ENCODE peak calls at places on chromosome 1, in nine cellular contexts. Y, A, N, S, Q, B, V, G and F are unnamed samples.
A peak's percentile ranks its signal among the peaks of the same experiment; 100 is the strongest.

GRCh38 chr1:204902674-204903073 is 32.0 kb downstream of the NFASC start:
- DNase-seq in B (no peak), G (no peak), S (no peak), Q (no peak), N (no peak), A (no peak), V (no peak), Y (no peak), F (no peak)

GRCh38 chr1:203028067-203028783 is 1.9 kb downstream of the PPFIA4 start:
- DNase-seq in V (no peak), A (no peak), Y (no peak), B (no peak), Q (no peak), G (no peak), N (no peak), S (no peak), F (no peak)

GRCh38 chr1:26252718-26253117 is 18.7 kb downstream of the CEP85 start:
- DNase-seq in G (no peak), N (no peak), V (no peak), Y (no peak), Q (no peak), S (no peak), B (no peak), A (no peak), F (no peak)

GRCh38 chr1:55610203-55610602 is 395.0 kb upstream of the USP24 start:
- DNase-seq in N (no peak), Q (no peak), S (no peak), V (no peak), Y (no peak), A (no peak), B (no peak), G (no peak), F (no peak)

GRCh38 chr1:164651378-164651951 is 92.5 kb downstream of the PBX1 start:
- DNase-seq in G (no peak), B (peak; percentile 25), V (peak; percentile 33), A (no peak), Y (peak; percentile 75), S (no peak), Q (no peak), N (no peak), F (no peak)

GRCh38 chr1:161092621-161093028 is 3.3 kb upstream of the NECTIN4 start:
- DNase-seq in G (no peak), B (no peak), V (no peak), N (no peak), S (no peak), Y (no peak), Q (no peak), A (no peak), F (no peak)

GRCh38 chr1:54053745-54054437 is 483 bp downstream of the TCEANC2 start:
- DNase-seq in A (no peak), N (no peak), V (no peak), Y (no peak), G (no peak), Q (no peak), B (no peak), S (no peak), F (no peak)

GRCh38 chr1:53669511-53670191 is 69.3 kb downstream of the GLIS1 start:
- DNase-seq in A (no peak), N (no peak), Y (no peak), Q (no peak), V (no peak), S (no peak), G (no peak), B (no peak), F (no peak)

GRCh38 chr1:59329412-59330053 is 32.6 kb downstream of the FGGY start:
- DNase-seq in G (no peak), S (no peak), A (no peak), N (no peak), V (no peak), Q (no peak), Y (no peak), B (no peak), F (no peak)

GRCh38 chr1:59333626-59334277 is 36.9 kb downstream of the FGGY start:
- DNase-seq in B (no peak), A (no peak), Y (no peak), N (no peak), G (no peak), S (no peak), Q (no peak), V (no peak), F (no peak)

GRCh38 chr1:59331686-59332085 is 34.8 kb downstream of the FGGY start:
- DNase-seq in B (no peak), Y (no peak), G (no peak), A (no peak), V (no peak), Q (no peak), N (no peak), S (no peak), F (no peak)

GRCh38 chr1:59332983-59333382 is 36.1 kb downstream of the FGGY start:
- DNase-seq in B (no peak), Q (no peak), N (no peak), Y (no peak), G (no peak), V (no peak), S (no peak), A (no peak), F (no peak)

DNA sequence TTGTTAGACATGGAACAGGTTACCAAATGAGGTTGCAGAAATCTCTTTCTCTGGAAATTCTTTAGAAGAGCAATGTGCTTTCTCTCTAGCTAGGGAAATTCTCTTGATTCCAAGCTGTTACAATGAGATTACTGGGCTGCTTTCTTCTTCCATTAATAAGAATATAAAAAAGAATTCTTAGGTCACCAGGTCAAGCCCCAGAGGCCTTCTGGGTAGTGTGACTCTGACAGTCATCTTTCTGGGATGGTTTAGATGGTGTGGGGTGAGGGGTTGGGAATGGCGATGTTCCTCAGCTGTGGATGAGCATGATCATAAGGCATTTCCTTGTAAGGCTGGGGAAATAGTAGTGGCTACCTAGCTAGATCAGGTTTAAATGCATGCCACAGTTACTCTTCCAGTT is 35.3 kb downstream of the FGGY start:
- DNase-seq in V (no peak), S (no peak), B (no peak), N (no peak), A (no peak), Y (no peak), Q (no peak), G (no peak), F (no peak)
- H3K27ac ChIP-seq in V (no peak overlapping the region), S (no peak overlapping the region), B (no peak overlapping the region), N (no peak overlapping the region), A (no peak overlapping the region), Y (no peak overlapping the region), Q (no peak overlapping the region), G (no peak overlapping the region), F (no peak overlapping the region)

GRCh38 chr1:154154053-154154452 is 820 bp downstream of the NUP210L start:
- DNase-seq in Q (no peak), S (no peak), Y (no peak), V (no peak), G (no peak), N (no peak), B (no peak), A (no peak), F (no peak)

GRCh38 chr1:154151311-154151710 is 3.6 kb downstream of the NUP210L start:
- DNase-seq in G (no peak), N (no peak), V (no peak), S (no peak), A (no peak), B (no peak), Y (no peak), Q (no peak), F (no peak)

GRCh38 chr1:154157520-154158306 is 2.8 kb upstream of the NUP210L start:
- DNase-seq in Q (peak; percentile 7), Y (no peak), V (no peak), N (no peak), S (peak; percentile 57), A (peak; percentile 56), G (no peak), B (no peak), F (no peak)

GRCh38 chr1:154155282-154155681 is 409 bp upstream of the NUP210L start:
- DNase-seq in G (no peak), Y (no peak), A (no peak), Q (peak; percentile 53), S (no peak), V (peak; percentile 52), B (no peak), N (no peak), F (no peak)

DNA sequence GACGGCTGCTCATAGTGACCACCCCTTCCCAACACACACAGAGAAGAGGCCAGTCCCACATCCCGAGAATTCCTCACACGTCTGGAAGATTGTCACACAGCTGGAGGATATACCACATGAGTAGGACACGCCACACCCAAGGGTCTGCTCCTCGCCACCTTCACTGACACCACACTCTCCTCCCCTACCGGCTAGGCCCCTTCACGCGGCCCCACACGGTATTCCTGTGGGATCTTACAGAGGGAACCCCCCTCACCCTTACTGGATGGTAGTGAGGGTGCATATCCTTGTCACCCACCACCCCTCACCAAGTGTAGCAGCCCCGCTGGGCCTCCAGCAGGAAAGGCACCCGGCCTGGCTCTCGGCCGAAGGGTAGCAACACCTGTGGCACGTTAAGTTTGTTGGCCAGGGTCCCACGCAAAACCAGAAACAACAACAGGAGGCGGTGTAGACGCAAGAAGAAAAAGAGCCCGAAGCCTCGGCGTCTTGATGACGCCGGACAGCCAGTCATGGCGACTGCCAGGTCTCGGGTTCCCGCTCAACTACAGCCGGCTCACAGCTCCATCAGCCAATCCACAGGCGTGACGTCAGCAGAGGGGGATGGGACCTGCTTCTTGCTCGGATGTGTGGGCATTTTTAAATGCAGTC is at the start of gene NUP210L:
- DNase-seq in A (no peak), B (no peak), Y (peak; percentile 32), G (peak; percentile 29), Q (peak; percentile 74), V (peak; percentile 71), N (peak; percentile 80), S (no peak), F (no peak)
- H3K27ac ChIP-seq in A (peak within 1 kb of the TSS; percentile 24), B (no peak within 1 kb of the TSS), Y (peak within 1 kb of the TSS; percentile 55), G (peak within 1 kb of the TSS; percentile 62), Q (peak within 1 kb of the TSS; percentile 74), V (peak within 1 kb of the TSS; percentile 78), N (no peak within 1 kb of the TSS), S (peak within 1 kb of the TSS; percentile 38), F (peak within 1 kb of the TSS; percentile 12)

GRCh38 chr1:169534653-169535052 is 48.9 kb upstream of the SLC19A2 start:
- DNase-seq in N (no peak), Q (no peak), B (no peak), V (no peak), S (no peak), Y (no peak), A (no peak), G (no peak), F (no peak)

GRCh38 chr1:169538998-169539871 is 47.0 kb downstream of the F5 start:
- DNase-seq in N (no peak), Y (no peak), G (no peak), V (no peak), A (no peak), S (no peak), Q (no peak), B (no peak), F (no peak)
- H3K27ac ChIP-seq in N (no peak overlapping the region), Y (no peak overlapping the region), G (no peak overlapping the region), V (no peak overlapping the region), A (no peak overlapping the region), S (no peak overlapping the region), Q (no peak overlapping the region), B (no peak overlapping the region), F (no peak overlapping the region)

DNA sequence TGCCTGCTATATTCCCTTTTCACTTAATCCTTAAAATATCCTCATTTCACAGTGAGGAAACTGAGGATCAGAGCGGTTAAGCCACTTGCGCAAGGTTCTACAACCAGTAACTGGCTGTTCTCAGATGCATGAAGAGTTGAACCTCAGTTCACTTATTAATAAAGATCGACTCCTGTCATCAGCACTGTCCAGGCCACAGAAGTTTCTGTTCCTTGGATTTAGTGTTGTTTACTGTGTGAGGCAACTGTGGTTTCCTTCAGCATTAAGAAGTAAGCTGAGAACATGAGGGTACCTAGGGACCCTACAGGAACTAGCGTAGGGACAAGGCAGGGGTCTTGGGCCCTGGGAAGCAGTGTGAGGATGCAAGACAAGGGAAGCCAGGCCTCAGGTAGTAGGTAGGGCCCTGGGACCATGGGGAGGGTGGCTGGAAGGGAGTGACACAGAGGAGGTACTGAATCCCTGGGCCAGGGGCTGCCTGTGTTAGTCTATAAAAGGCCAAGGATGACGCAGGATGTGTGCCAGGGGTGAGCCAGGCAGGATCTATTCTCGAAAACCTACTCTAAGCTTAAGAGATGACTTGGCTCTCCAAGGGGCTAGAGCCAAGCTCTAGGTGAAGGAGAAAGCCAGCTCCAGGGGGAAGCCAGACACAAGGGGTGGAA is 181.2 kb upstream of the CSF3R start:
- DNase-seq in V (no peak), N (no peak), G (no peak), A (no peak), S (no peak), B (no peak), Q (no peak), Y (no peak), F (no peak)
- H3K27ac ChIP-seq in V (no peak overlapping the region), N (no peak overlapping the region), G (no peak overlapping the region), A (no peak overlapping the region), S (no peak overlapping the region), B (no peak overlapping the region), Q (no peak overlapping the region), Y (no peak overlapping the region), F (no peak overlapping the region)